ENCODE peak calls at places on chromosomes 2 and 18, in nine cellular contexts. W, Y, D, C, T, I, Q, E and N are unnamed samples.

GRCh38 chr2:177822941-177823340 is 249.6 kb downstream of the PDE11A start:
- DNase-seq in W (no peak), Y (no peak), D (no peak), C (no peak), T (no peak), I (no peak), Q (no peak), E (no peak), N (no peak)

GRCh38 chr2:235217814-235218213 is 266.0 kb downstream of the SH3BP4 start:
- DNase-seq in W (no peak), Y (no peak), D (no peak), C (peak; percentile 35), T (no peak), I (no peak), Q (no peak), E (no peak), N (no peak)

GRCh38 chr2:44768438-44769236 is 172.9 kb upstream of the SIX3 start:
- DNase-seq in W (no peak), Y (peak; percentile 61), D (no peak), C (no peak), T (no peak), I (no peak), Q (no peak), E (no peak), N (no peak)

GRCh38 chr18:21656402-21656801 is 44.3 kb downstream of the SNRPD1 start:
- DNase-seq in W (no peak), Y (no peak), D (no peak), C (no peak), T (no peak), I (no peak), Q (no peak), E (no peak), N (no peak)

GRCh38 chr18:9531791-9532410 is 56.6 kb downstream of the RALBP1 start:
- DNase-seq in W (no peak), Y (no peak), D (no peak), C (no peak), T (no peak), I (no peak), Q (no peak), E (no peak), N (no peak)

GRCh38 chr18:63342206-63342605 is 22.6 kb upstream of the BCL2 start:
- DNase-seq in W (no peak), Y (peak; percentile 69), D (no peak), C (no peak), T (peak; percentile 14), I (peak; percentile 64), Q (no peak), E (no peak), N (no peak)

GRCh38 chr2:159608723-159609308 is 7.5 kb downstream of the BAZ2B start:
- DNase-seq in W (no peak), Y (no peak), D (no peak), C (no peak), T (no peak), I (no peak), Q (no peak), E (no peak), N (no peak)

GRCh38 chr18:905948-906415 is 1.3 kb downstream of the ADCYAP1 start:
- DNase-seq in W (no peak), Y (peak; percentile 46), D (no peak), C (no peak), T (no peak), I (peak; percentile 39), Q (no peak), E (no peak), N (no peak)

GRCh38 chr2:108612514-108613183 is 78.4 kb downstream of the LIMS1 start:
- DNase-seq in W (no peak), Y (no peak), D (peak; percentile 84), C (no peak), T (peak; percentile 77), I (peak; percentile 74), Q (no peak), E (no peak), N (peak; percentile 71)

GRCh38 chr2:180625006-180625844 is 355.2 kb upstream of the UBE2E3 start:
- DNase-seq in W (no peak), Y (no peak), D (no peak), C (peak; percentile 71), T (no peak), I (no peak), Q (no peak), E (no peak), N (no peak)

GRCh38 chr2:180933332-180933731 is 47.1 kb upstream of the UBE2E3 start:
- DNase-seq in W (no peak), Y (no peak), D (no peak), C (no peak), T (no peak), I (no peak), Q (no peak), E (no peak), N (no peak)

GRCh38 chr2:172293952-172294351 is 133.4 kb upstream of the ITGA6 start:
- DNase-seq in W (no peak), Y (no peak), D (peak; percentile 63), C (peak; percentile 14), T (no peak), I (no peak), Q (peak; percentile 69), E (no peak), N (no peak)

GRCh38 chr2:108189316-108189715 is 50.5 kb upstream of the SULT1C3 start:
- DNase-seq in W (no peak), Y (no peak), D (no peak), C (no peak), T (no peak), I (no peak), Q (no peak), E (no peak), N (no peak)

GRCh38 chr2:30847329-30847728 is 40.1 kb upstream of the CAPN13 start:
- DNase-seq in W (no peak), Y (no peak), D (no peak), C (no peak), T (no peak), I (no peak), Q (no peak), E (no peak), N (no peak)

GRCh38 chr2:126761256-126761980 is 105.5 kb downstream of the GYPC start:
- DNase-seq in W (no peak), Y (no peak), D (peak; percentile 40), C (no peak), T (no peak), I (no peak), Q (no peak), E (no peak), N (no peak)

GRCh38 chr2:217979151-217979811 is 23.5 kb downstream of the TNS1 start:
- DNase-seq in W (peak; percentile 29), Y (peak; percentile 67), D (peak; percentile 40), C (no peak), T (no peak), I (no peak), Q (peak; percentile 59), E (no peak), N (no peak)

GRCh38 chr2:45013229-45014015 is 4.2 kb upstream of the SIX2 start:
- DNase-seq in W (no peak), Y (peak; percentile 60), D (no peak), C (no peak), T (no peak), I (no peak), Q (no peak), E (no peak), N (no peak)

GRCh38 chr2:122535960-122536517 is 780.6 kb downstream of the TSN start:
- DNase-seq in W (peak; percentile 16), Y (no peak), D (no peak), C (no peak), T (no peak), I (no peak), Q (no peak), E (no peak), N (no peak)